ENCODE peak calls at places on chromosomes 3 and 15, in four cellular contexts. C is HepG2, A is GM12878, E is K562. N is an unnamed sample. For H3K79me2, the result is how much of the 10 kb centered on the place peaks cover.

GRCh38 chr3:190497809-190498208 is 16.1 kb upstream of the IL1RAP start:
- DNase-seq in A (no peak), C (no peak), E (no peak), N (no peak)

GRCh38 chr3:101842935-101843330 is 6.4 kb upstream of the NFKBIZ start:
- DNase-seq in E (no peak), A (no peak), C (no peak), N (no peak)

GRCh38 chr3:110491413-110491812 is 580.2 kb upstream of the NECTIN3 start:
- DNase-seq in E (no peak), A (no peak), C (no peak), N (peak)

GRCh38 chr3:46714728-46715506 is 2.8 kb downstream of the PRSS50 start:
- DNase-seq in E (no peak), C (no peak), A (no peak), N (no peak)

GRCh38 chr3:129503387-129504010 is 24.9 kb upstream of the RHO start:
- DNase-seq in E (no peak), A (no peak), C (no peak), N (no peak)

GRCh38 chr3:184126006-184126405 is 9.2 kb upstream of the EIF2B5 start:
- DNase-seq in E (no peak), A (no peak), C (no peak), N (no peak)

GRCh38 chr15:33016405-33017024 is 178.0 kb downstream of the FMN1 start:
- DNase-seq in C (no peak), A (no peak), E (no peak), N (no peak)

GRCh38 chr15:74221399-74222230 is 14.5 kb upstream of the CCDC33 start:
- DNase-seq in E (no peak), A (no peak), C (no peak), N (no peak)

GRCh38 chr15:60137711-60138396 is 133.7 kb downstream of the FOXB1 start:
- DNase-seq in C (no peak), E (no peak), A (no peak), N (no peak)

GRCh38 chr3:50292159-50292923 is at the start of gene IFRD2:
- DNase-seq in C (peak), A (peak), E (peak), N (peak)

GRCh38 chr15:89575656-89576416 is 567 bp downstream of the TICRR start:
- DNase-seq in E (no peak), C (no peak), A (no peak), N (peak)

GRCh38 chr3:78879516-78879860 is 888.3 kb downstream of the ROBO1 start:
- DNase-seq in A (no peak), C (no peak), E (no peak), N (peak)

GRCh38 chr15:56557415-56557814 is 92.5 kb upstream of the MNS1 start:
- DNase-seq in C (no peak), A (no peak), E (no peak), N (no peak)

GRCh38 chr15:56552668-56553067 is 87.7 kb upstream of the MNS1 start:
- DNase-seq in C (no peak), A (no peak), E (no peak), N (no peak)
- H3K4me3 ChIP-seq in C (no peak), A (no peak), E (no peak), N (no peak)

DNA sequence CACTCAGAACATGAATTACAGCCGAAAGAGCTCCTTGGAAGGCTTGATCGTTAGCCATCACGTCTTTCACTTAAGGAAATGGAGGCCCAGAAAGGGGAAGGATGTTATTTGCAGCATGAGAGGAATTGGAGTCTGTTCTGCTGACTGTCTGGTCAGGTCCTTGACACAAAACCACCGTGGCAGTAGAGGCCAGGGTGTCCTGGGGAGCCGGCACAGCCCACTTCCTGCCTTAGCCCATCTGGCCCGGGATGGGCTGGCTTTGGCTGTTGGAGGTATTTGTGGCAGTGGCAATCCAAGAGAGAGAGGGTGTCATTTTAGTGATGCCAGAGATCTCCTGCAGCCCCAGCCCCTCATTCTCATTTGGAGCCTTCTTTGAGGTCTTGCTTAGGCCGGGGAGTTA is 37.4 kb downstream of the ST6GAL1 start:
- DNase-seq in C (no peak), E (no peak), A (no peak), N (no peak)
- TF ChIP-seq JUNB in C (no peak), E (no peak), A (no peak), N (no peak)

GRCh38 chr3:72432271-72432670 is 416.0 kb downstream of the SHQ1 start:
- DNase-seq in A (no peak), C (no peak), E (no peak), N (no peak)
- H3K79me2 ChIP-seq in A (under half), C (half or more), E (half or more), N (half or more)

GRCh38 chr3:188901126-188901525 is 270.6 kb upstream of the TPRG1 start:
- DNase-seq in C (no peak), A (no peak), E (no peak), N (no peak)
- H3K4me3 ChIP-seq in C (no peak), A (no peak), E (no peak), N (no peak)

GRCh38 chr15:63895194-63895593 is 61.4 kb upstream of the HERC1 start:
- DNase-seq in E (peak), A (no peak), C (no peak), N (no peak)
- TF ChIP-seq JUNB in E (no peak), A (no peak), C (no peak), N (no peak)

DNA sequence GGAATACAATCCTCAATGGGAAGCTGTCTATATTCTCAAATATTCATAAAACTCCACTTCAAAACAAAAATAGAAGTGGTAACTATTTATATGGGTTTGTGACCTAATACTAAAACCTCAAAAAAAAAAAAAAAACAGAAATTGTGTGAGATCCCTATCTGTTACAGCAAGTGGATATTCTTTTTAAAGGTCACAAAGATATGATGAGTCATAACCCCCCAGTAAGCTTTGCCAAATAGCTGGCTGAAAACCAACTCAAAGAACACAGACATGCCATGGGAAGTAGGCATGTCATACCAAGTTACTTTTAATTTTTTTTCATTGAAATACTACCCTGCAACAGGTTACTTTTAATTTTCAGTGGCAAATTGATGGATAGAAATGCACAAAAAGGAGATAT is 62.5 kb downstream of the CBLB start:
- DNase-seq in E (peak), C (peak), A (no peak), N (no peak)
- H3K79me2 ChIP-seq in E (under half), C (under half), A (under half), N (under half)

GRCh38 chr3:169243579-169243978 is 419.9 kb downstream of the MECOM start:
- DNase-seq in E (no peak), C (no peak), A (no peak), N (no peak)
- H3K4me3 ChIP-seq in E (no peak), C (no peak), A (no peak), N (no peak)

N was measured in GM23338.